ENCODE peak calls at places on chromosomes 5 and 9, in ten cellular contexts. One of them, this sample, is unnamed.

GRCh38 chr9:104258289-104259045 is 164.4 kb downstream of the SMC2 start:
- DNase-seq in NCI-H524: no peak
- DNase-seq in SK-N-DZ: no peak
- DNase-seq in D341Med: no peak
- DNase-seq in WTC11: peak; percentile 18
- DNase-seq in glomerular endothelial cell: no peak
- DNase-seq in dermis microvascular lymphatic vessel endothelial cell: no peak
- DNase-seq in pancreas: no peak
- DNase-seq in M059J: no peak
- DNase-seq in left lung: no peak
- DNase-seq in this sample: no peak

GRCh38 chr5:119409235-119409815 is 43.0 kb upstream of the HSD17B4 start:
- DNase-seq in NCI-H524: no peak
- DNase-seq in SK-N-DZ: no peak
- DNase-seq in D341Med: no peak
- DNase-seq in WTC11: no peak
- DNase-seq in glomerular endothelial cell: no peak
- DNase-seq in dermis microvascular lymphatic vessel endothelial cell: peak; percentile 4
- DNase-seq in pancreas: no peak
- DNase-seq in M059J: no peak
- DNase-seq in left lung: no peak
- DNase-seq in this sample: no peak

GRCh38 chr9:114930063-114930812 is at the start of gene TNFSF8:
- DNase-seq in NCI-H524: no peak
- DNase-seq in SK-N-DZ: no peak
- DNase-seq in D341Med: no peak
- DNase-seq in WTC11: no peak
- DNase-seq in glomerular endothelial cell: no peak
- DNase-seq in dermis microvascular lymphatic vessel endothelial cell: no peak
- DNase-seq in pancreas: no peak
- DNase-seq in M059J: no peak
- DNase-seq in left lung: peak; percentile 81
- DNase-seq in this sample: no peak

GRCh38 chr9:37336150-37336549 is 86.3 kb upstream of the GRHPR start:
- DNase-seq in NCI-H524: no peak
- DNase-seq in SK-N-DZ: no peak
- DNase-seq in D341Med: no peak
- DNase-seq in WTC11: no peak
- DNase-seq in glomerular endothelial cell: no peak
- DNase-seq in dermis microvascular lymphatic vessel endothelial cell: no peak
- DNase-seq in pancreas: no peak
- DNase-seq in M059J: no peak
- DNase-seq in left lung: no peak
- DNase-seq in this sample: no peak

GRCh38 chr5:156359452-156359851 is 32.5 kb downstream of the SGCD start:
- DNase-seq in NCI-H524: peak; percentile 81
- DNase-seq in SK-N-DZ: no peak
- DNase-seq in D341Med: peak; percentile 38
- DNase-seq in WTC11: no peak
- DNase-seq in glomerular endothelial cell: no peak
- DNase-seq in dermis microvascular lymphatic vessel endothelial cell: no peak
- DNase-seq in pancreas: no peak
- DNase-seq in M059J: peak; percentile 4
- DNase-seq in left lung: no peak
- DNase-seq in this sample: no peak

GRCh38 chr5:173010547-173011464 is 27.2 kb downstream of the ATP6V0E1 start:
- DNase-seq in NCI-H524: no peak
- DNase-seq in SK-N-DZ: no peak
- DNase-seq in D341Med: no peak
- DNase-seq in WTC11: peak; percentile 58
- DNase-seq in glomerular endothelial cell: no peak
- DNase-seq in dermis microvascular lymphatic vessel endothelial cell: peak; percentile 80
- DNase-seq in pancreas: peak; percentile 41
- DNase-seq in M059J: no peak
- DNase-seq in left lung: no peak
- DNase-seq in this sample: no peak

GRCh38 chr5:173932695-173933139 is 44.6 kb downstream of the CPEB4 start:
- DNase-seq in NCI-H524: no peak
- DNase-seq in SK-N-DZ: no peak
- DNase-seq in D341Med: no peak
- DNase-seq in WTC11: no peak
- DNase-seq in glomerular endothelial cell: no peak
- DNase-seq in dermis microvascular lymphatic vessel endothelial cell: no peak
- DNase-seq in pancreas: no peak
- DNase-seq in M059J: no peak
- DNase-seq in left lung: no peak
- DNase-seq in this sample: no peak

GRCh38 chr5:115348175-115348574 is 51.7 kb upstream of the CCDC112 start:
- DNase-seq in NCI-H524: no peak
- DNase-seq in SK-N-DZ: no peak
- DNase-seq in D341Med: no peak
- DNase-seq in WTC11: no peak
- DNase-seq in glomerular endothelial cell: no peak
- DNase-seq in dermis microvascular lymphatic vessel endothelial cell: no peak
- DNase-seq in pancreas: no peak
- DNase-seq in M059J: no peak
- DNase-seq in left lung: no peak
- DNase-seq in this sample: no peak

GRCh38 chr5:42950466-42951168 is 89.5 kb downstream of the ANXA2R start:
- DNase-seq in NCI-H524: peak; percentile 44
- DNase-seq in SK-N-DZ: peak; percentile 15
- DNase-seq in D341Med: no peak
- DNase-seq in WTC11: peak; percentile 44
- DNase-seq in glomerular endothelial cell: peak; percentile 98
- DNase-seq in dermis microvascular lymphatic vessel endothelial cell: peak; percentile 98
- DNase-seq in pancreas: peak; percentile 74
- DNase-seq in M059J: peak; percentile 100
- DNase-seq in left lung: no peak
- DNase-seq in this sample: no peak

This sample was measured in NCI-H446.